ENCODE peak calls at places on chromosomes 13 and 19, in six cellular contexts. One of them, this sample, is unnamed.
A peak's percentile ranks its signal among the peaks of the same experiment; 100 is the strongest.

GRCh38 chr13:41032646-41033396 is 13.7 kb upstream of the ELF1 start:
- DNase-seq in stimulated activated CD8-positive, alpha-beta memory T cell treated with anti-CD3 and anti-CD28 coated beads, Interleukin-4, amount 100 ng/mL, for 24 hours: no peak
- DNase-seq in hepatic stellate cell: no peak
- DNase-seq in HL-60: no peak
- DNase-seq in Calu3: no peak
- DNase-seq in heart right ventricle: no peak
- DNase-seq in this sample: no peak

GRCh38 chr19:14472202-14472961 is 2.8 kb downstream of the PTGER1 start:
- DNase-seq in stimulated activated CD8-positive, alpha-beta memory T cell treated with anti-CD3 and anti-CD28 coated beads, Interleukin-4, amount 100 ng/mL, for 24 hours: peak; percentile 82
- DNase-seq in hepatic stellate cell: peak; percentile 86
- DNase-seq in HL-60: no peak
- DNase-seq in Calu3: peak; percentile 69
- DNase-seq in heart right ventricle: peak; percentile 67
- DNase-seq in this sample: no peak

GRCh38 chr19:47414469-47414868 is 4.9 kb downstream of the MEIS3 start:
- DNase-seq in stimulated activated CD8-positive, alpha-beta memory T cell treated with anti-CD3 and anti-CD28 coated beads, Interleukin-4, amount 100 ng/mL, for 24 hours: no peak
- DNase-seq in hepatic stellate cell: no peak
- DNase-seq in HL-60: no peak
- DNase-seq in Calu3: peak; percentile 82
- DNase-seq in heart right ventricle: no peak
- DNase-seq in this sample: no peak

GRCh38 chr13:73429691-73430090 is 370.9 kb downstream of the KLF5 start:
- DNase-seq in stimulated activated CD8-positive, alpha-beta memory T cell treated with anti-CD3 and anti-CD28 coated beads, Interleukin-4, amount 100 ng/mL, for 24 hours: no peak
- DNase-seq in hepatic stellate cell: no peak
- DNase-seq in HL-60: no peak
- DNase-seq in Calu3: peak; percentile 8
- DNase-seq in heart right ventricle: no peak
- DNase-seq in this sample: peak; percentile 34

GRCh38 chr19:4068058-4068966 is 1.6 kb upstream of the ZBTB7A start:
- DNase-seq in stimulated activated CD8-positive, alpha-beta memory T cell treated with anti-CD3 and anti-CD28 coated beads, Interleukin-4, amount 100 ng/mL, for 24 hours: no peak
- DNase-seq in hepatic stellate cell: no peak
- DNase-seq in HL-60: no peak
- DNase-seq in Calu3: no peak
- DNase-seq in heart right ventricle: no peak
- DNase-seq in this sample: no peak

GRCh38 chr13:93305886-93306285 is 79.3 kb downstream of the GPC6 start:
- DNase-seq in stimulated activated CD8-positive, alpha-beta memory T cell treated with anti-CD3 and anti-CD28 coated beads, Interleukin-4, amount 100 ng/mL, for 24 hours: no peak
- DNase-seq in hepatic stellate cell: peak; percentile 4
- DNase-seq in HL-60: no peak
- DNase-seq in Calu3: no peak
- DNase-seq in heart right ventricle: no peak
- DNase-seq in this sample: no peak

GRCh38 chr13:36421447-36421846 is 10.8 kb upstream of the CCNA1 start:
- DNase-seq in stimulated activated CD8-positive, alpha-beta memory T cell treated with anti-CD3 and anti-CD28 coated beads, Interleukin-4, amount 100 ng/mL, for 24 hours: no peak
- DNase-seq in hepatic stellate cell: no peak
- DNase-seq in HL-60: peak; percentile 81
- DNase-seq in Calu3: no peak
- DNase-seq in heart right ventricle: no peak
- DNase-seq in this sample: no peak

GRCh38 chr19:33348301-33349010 is 25.1 kb upstream of the CEBPG start:
- DNase-seq in stimulated activated CD8-positive, alpha-beta memory T cell treated with anti-CD3 and anti-CD28 coated beads, Interleukin-4, amount 100 ng/mL, for 24 hours: no peak
- DNase-seq in hepatic stellate cell: no peak
- DNase-seq in HL-60: no peak
- DNase-seq in Calu3: no peak
- DNase-seq in heart right ventricle: no peak
- DNase-seq in this sample: no peak

GRCh38 chr13:53301449-53301848 is 272.8 kb downstream of the OLFM4 start:
- DNase-seq in stimulated activated CD8-positive, alpha-beta memory T cell treated with anti-CD3 and anti-CD28 coated beads, Interleukin-4, amount 100 ng/mL, for 24 hours: no peak
- DNase-seq in hepatic stellate cell: no peak
- DNase-seq in HL-60: no peak
- DNase-seq in Calu3: no peak
- DNase-seq in heart right ventricle: no peak
- DNase-seq in this sample: no peak

GRCh38 chr19:7013678-7014077 is 7.6 kb downstream of the MBD3L2B start:
- DNase-seq in stimulated activated CD8-positive, alpha-beta memory T cell treated with anti-CD3 and anti-CD28 coated beads, Interleukin-4, amount 100 ng/mL, for 24 hours: no peak
- DNase-seq in hepatic stellate cell: no peak
- DNase-seq in HL-60: no peak
- DNase-seq in Calu3: no peak
- DNase-seq in heart right ventricle: no peak
- DNase-seq in this sample: peak; percentile 43

GRCh38 chr19:3316132-3316648 is 50.2 kb upstream of the NFIC start:
- DNase-seq in stimulated activated CD8-positive, alpha-beta memory T cell treated with anti-CD3 and anti-CD28 coated beads, Interleukin-4, amount 100 ng/mL, for 24 hours: no peak
- DNase-seq in hepatic stellate cell: no peak
- DNase-seq in HL-60: no peak
- DNase-seq in Calu3: no peak
- DNase-seq in heart right ventricle: no peak
- DNase-seq in this sample: no peak

GRCh38 chr13:111265701-111266035 is 54.8 kb upstream of the TEX29 start:
- DNase-seq in stimulated activated CD8-positive, alpha-beta memory T cell treated with anti-CD3 and anti-CD28 coated beads, Interleukin-4, amount 100 ng/mL, for 24 hours: no peak
- DNase-seq in hepatic stellate cell: no peak
- DNase-seq in HL-60: no peak
- DNase-seq in Calu3: no peak
- DNase-seq in heart right ventricle: no peak
- DNase-seq in this sample: no peak

GRCh38 chr19:50310759-50311465 is 18.3 kb downstream of the KCNC3 start:
- DNase-seq in stimulated activated CD8-positive, alpha-beta memory T cell treated with anti-CD3 and anti-CD28 coated beads, Interleukin-4, amount 100 ng/mL, for 24 hours: no peak
- DNase-seq in hepatic stellate cell: no peak
- DNase-seq in HL-60: no peak
- DNase-seq in Calu3: no peak
- DNase-seq in heart right ventricle: no peak
- DNase-seq in this sample: no peak

GRCh38 chr19:42122691-42123607 is 9.3 kb downstream of the POU2F2 start:
- DNase-seq in stimulated activated CD8-positive, alpha-beta memory T cell treated with anti-CD3 and anti-CD28 coated beads, Interleukin-4, amount 100 ng/mL, for 24 hours: peak; percentile 57
- DNase-seq in hepatic stellate cell: no peak
- DNase-seq in HL-60: no peak
- DNase-seq in Calu3: no peak
- DNase-seq in heart right ventricle: no peak
- DNase-seq in this sample: no peak

GRCh38 chr13:112943309-112944125 is 25.5 kb upstream of the MCF2L start:
- DNase-seq in stimulated activated CD8-positive, alpha-beta memory T cell treated with anti-CD3 and anti-CD28 coated beads, Interleukin-4, amount 100 ng/mL, for 24 hours: peak; percentile 13
- DNase-seq in hepatic stellate cell: peak; percentile 54
- DNase-seq in HL-60: peak; percentile 6
- DNase-seq in Calu3: peak; percentile 22
- DNase-seq in heart right ventricle: peak; percentile 24
- DNase-seq in this sample: peak; percentile 35

GRCh38 chr19:34313188-34313587 is 51.8 kb upstream of the GPI start:
- DNase-seq in stimulated activated CD8-positive, alpha-beta memory T cell treated with anti-CD3 and anti-CD28 coated beads, Interleukin-4, amount 100 ng/mL, for 24 hours: no peak
- DNase-seq in hepatic stellate cell: peak; percentile 54
- DNase-seq in HL-60: no peak
- DNase-seq in Calu3: no peak
- DNase-seq in heart right ventricle: peak; percentile 25
- DNase-seq in this sample: no peak

GRCh38 chr19:10026744-10027143 is 13.5 kb downstream of the RDH8 start:
- DNase-seq in stimulated activated CD8-positive, alpha-beta memory T cell treated with anti-CD3 and anti-CD28 coated beads, Interleukin-4, amount 100 ng/mL, for 24 hours: no peak
- DNase-seq in hepatic stellate cell: no peak
- DNase-seq in HL-60: no peak
- DNase-seq in Calu3: no peak
- DNase-seq in heart right ventricle: no peak
- DNase-seq in this sample: no peak

GRCh38 chr13:24027494-24027893 is 130.2 kb upstream of the C1QTNF9B start:
- DNase-seq in stimulated activated CD8-positive, alpha-beta memory T cell treated with anti-CD3 and anti-CD28 coated beads, Interleukin-4, amount 100 ng/mL, for 24 hours: no peak
- DNase-seq in hepatic stellate cell: no peak
- DNase-seq in HL-60: peak; percentile 14
- DNase-seq in Calu3: no peak
- DNase-seq in heart right ventricle: no peak
- DNase-seq in this sample: no peak

This sample was measured in Caki2.